ENCODE peak calls at places on chromosome 20, in five cellular contexts. C is HCT116, P is K562, D is H1, E is GM12878. A is an unnamed sample.

GRCh38 chr20:10591956-10592521 is 81.8 kb downstream of the JAG1 start:
- DNase-seq in C (no peak), E (no peak), P (no peak), D (no peak), A (no peak)

GRCh38 chr20:48622421-48622820 is 205.4 kb downstream of the PREX1 start:
- DNase-seq in E (no peak), D (no peak), C (no peak), P (no peak), A (no peak)

GRCh38 chr20:33111306-33111705 is 31.9 kb downstream of the BPIFB4 start:
- DNase-seq in C (no peak), E (no peak), P (no peak), D (no peak), A (no peak)

GRCh38 chr20:17495826-17496225 is 35.4 kb downstream of the BFSP1 start:
- DNase-seq in E (no peak), P (no peak), D (no peak), C (no peak), A (no peak)

GRCh38 chr20:32718749-32719348 is 24.4 kb downstream of the COMMD7 start:
- DNase-seq in C (no peak), P (no peak), D (no peak), E (no peak), A (no peak)

GRCh38 chr20:8039048-8039447 is 19.5 kb upstream of the TMX4 start:
- DNase-seq in C (no peak), D (no peak), E (no peak), P (no peak), A (peak; percentile 48)

GRCh38 chr20:3378138-3378537 is 29.3 kb downstream of the DNAAF9 start:
- DNase-seq in D (no peak), P (no peak), C (no peak), E (no peak), A (no peak)

GRCh38 chr20:47701612-47702011 is 83.7 kb downstream of the SULF2 start:
- DNase-seq in P (no peak), D (no peak), C (no peak), E (no peak), A (no peak)

GRCh38 chr20:35326021-35326731 is 34.0 kb upstream of the FAM83C start:
- DNase-seq in P (no peak), E (no peak), C (no peak), D (no peak), A (no peak)

GRCh38 chr20:64149141-64149540 is 15.1 kb upstream of the MYT1 start:
- DNase-seq in E (no peak), P (no peak), C (no peak), D (no peak), A (no peak)

GRCh38 chr20:56422131-56422823 is 10.2 kb downstream of the CASS4 start:
- DNase-seq in E (no peak), C (peak; percentile 38), D (no peak), P (no peak), A (peak; percentile 81)
- TF ChIP-seq MAX in E (no peak), C (no peak), D (no peak), P (no peak), A (no peak)

GRCh38 chr20:50089140-50089786 is 23.7 kb downstream of the UBE2V1 start:
- DNase-seq in P (no peak), C (no peak), E (no peak), D (no peak), A (no peak)

GRCh38 chr20:50083034-50083433 is 29.9 kb downstream of the UBE2V1 start:
- DNase-seq in C (no peak), P (no peak), E (no peak), D (no peak), A (no peak)

GRCh38 chr20:50088022-50088421 is 24.9 kb downstream of the UBE2V1 start:
- DNase-seq in D (no peak), P (no peak), E (no peak), C (no peak), A (no peak)

GRCh38 chr20:50085146-50085480 is 27.8 kb downstream of the UBE2V1 start:
- DNase-seq in E (no peak), D (no peak), P (no peak), C (no peak), A (no peak)

GRCh38 chr20:50085481-50086365 is 27.2 kb downstream of the UBE2V1 start:
- DNase-seq in E (no peak), C (peak; percentile 22), D (no peak), P (peak; percentile 60), A (peak; percentile 82)
- TF ChIP-seq SRF in E (no peak), C (no peak), D (no peak), P (no peak), A (no peak)

GRCh38 chr20:58567437-58567836 is 52.2 kb upstream of the APCDD1L start:
- DNase-seq in E (no peak), D (no peak), C (no peak), P (no peak), A (no peak)
- TF ChIP-seq MAX in E (no peak), D (no peak), C (no peak), P (no peak), A (no peak)

GRCh38 chr20:24462461-24463010 is 6.9 kb upstream of the SYNDIG1 start:
- DNase-seq in C (no peak), P (no peak), D (no peak), E (no peak), A (no peak)

GRCh38 chr20:24468401-24469115 is 871 bp upstream of the SYNDIG1 start:
- DNase-seq in D (no peak), E (no peak), P (no peak), C (no peak), A (no peak)

GRCh38 chr20:24465168-24465567 is 4.3 kb upstream of the SYNDIG1 start:
- DNase-seq in E (no peak), C (no peak), P (no peak), D (no peak), A (no peak)

GRCh38 chr20:24469116-24470030 is at the start of gene SYNDIG1:
- DNase-seq in C (no peak), P (no peak), D (no peak), E (no peak), A (no peak)

GRCh38 chr20:24465730-24466129 is 3.7 kb upstream of the SYNDIG1 start:
- DNase-seq in P (no peak), D (no peak), C (no peak), E (no peak), A (no peak)
- TF ChIP-seq SRF in P (no peak), D (no peak), C (no peak), E (no peak), A (no peak)

DNA sequence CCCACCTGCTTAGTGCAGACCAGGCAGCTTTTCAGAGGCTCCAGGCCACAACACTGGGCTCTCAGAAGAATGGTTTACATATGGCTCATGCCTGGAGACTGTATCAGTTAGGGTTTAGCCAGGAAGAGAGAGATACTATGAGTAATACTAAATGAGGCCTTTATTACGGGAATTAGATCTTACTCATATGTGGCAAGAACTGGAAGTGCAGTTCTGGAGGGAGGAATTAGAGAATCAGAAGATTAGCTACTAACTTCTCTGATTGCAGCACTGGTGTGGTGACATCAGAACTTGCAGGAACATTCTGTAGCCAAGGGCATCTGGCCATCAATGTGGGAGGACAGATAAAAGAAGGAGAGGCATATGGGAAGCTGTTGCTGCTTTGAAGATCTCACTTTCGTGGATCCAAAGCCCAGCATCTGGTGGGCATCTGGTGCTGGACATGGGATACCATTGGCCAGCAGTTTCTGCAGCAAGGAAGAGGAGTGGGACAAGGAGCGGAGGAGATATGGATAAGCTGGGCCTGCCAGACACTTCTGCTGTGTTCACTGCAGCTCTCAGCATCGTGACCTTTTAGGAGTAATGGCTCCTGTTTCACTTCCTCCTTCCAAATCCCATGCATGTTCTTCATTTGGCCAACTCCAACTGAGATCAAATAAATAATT is 248.5 kb downstream of the BTBD3 start:
- DNase-seq in E (no peak), C (no peak), D (no peak), P (no peak), A (no peak)
- TF ChIP-seq MAX in E (no peak), C (no peak), D (no peak), P (no peak), A (no peak)

GRCh38 chr20:38321959-38322598 is 18.1 kb downstream of the BPI start:
- DNase-seq in C (peak; percentile 26), P (peak; percentile 62), D (no peak), E (no peak), A (peak; percentile 57)
- TF ChIP-seq SRF in C (no peak), P (no peak), D (no peak), E (no peak), A (no peak)

GRCh38 chr20:16280219-16280618 is 293.0 kb downstream of the KIF16B start:
- DNase-seq in E (no peak), P (no peak), C (no peak), D (no peak), A (no peak)

GRCh38 chr20:16284385-16285100 is 288.7 kb downstream of the KIF16B start:
- DNase-seq in C (no peak), P (no peak), D (no peak), E (no peak), A (no peak)

GRCh38 chr20:16283307-16283706 is 289.9 kb downstream of the KIF16B start:
- DNase-seq in C (no peak), P (no peak), D (no peak), E (no peak), A (no peak)

GRCh38 chr20:16283978-16284377 is 289.3 kb downstream of the KIF16B start:
- DNase-seq in C (no peak), P (no peak), D (no peak), E (no peak), A (no peak)

GRCh38 chr20:16279320-16279719 is 293.9 kb downstream of the KIF16B start:
- DNase-seq in P (no peak), C (no peak), E (no peak), D (peak; percentile 2), A (peak; percentile 43)
- TF ChIP-seq MAX in P (no peak), C (no peak), E (no peak), D (no peak), A (no peak)

DNA sequence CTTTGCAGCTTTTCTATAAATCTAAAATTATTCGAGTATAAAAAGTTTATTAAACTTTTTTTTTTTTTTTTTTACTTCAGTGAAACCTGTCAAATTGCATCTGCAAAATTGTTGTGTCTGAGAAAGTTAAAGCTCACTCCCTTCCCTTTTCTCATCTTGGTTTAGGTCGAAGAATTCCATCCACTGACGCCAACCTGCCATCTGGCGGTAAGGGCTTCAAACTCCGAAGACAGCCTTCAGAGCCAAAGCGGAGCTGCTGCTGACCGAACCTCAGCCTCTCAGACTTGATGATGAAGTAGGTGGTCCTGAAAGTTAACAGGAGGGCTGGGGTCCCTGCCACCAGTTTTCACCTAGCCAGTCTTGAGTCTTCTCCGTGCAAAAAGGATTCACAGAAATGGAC is 29.6 kb upstream of the VAPB start:
- DNase-seq in E (no peak), C (no peak), D (no peak), P (no peak), A (no peak)
- TF ChIP-seq SRF in E (no peak), C (no peak), D (no peak), P (no peak), A (no peak)

DNA sequence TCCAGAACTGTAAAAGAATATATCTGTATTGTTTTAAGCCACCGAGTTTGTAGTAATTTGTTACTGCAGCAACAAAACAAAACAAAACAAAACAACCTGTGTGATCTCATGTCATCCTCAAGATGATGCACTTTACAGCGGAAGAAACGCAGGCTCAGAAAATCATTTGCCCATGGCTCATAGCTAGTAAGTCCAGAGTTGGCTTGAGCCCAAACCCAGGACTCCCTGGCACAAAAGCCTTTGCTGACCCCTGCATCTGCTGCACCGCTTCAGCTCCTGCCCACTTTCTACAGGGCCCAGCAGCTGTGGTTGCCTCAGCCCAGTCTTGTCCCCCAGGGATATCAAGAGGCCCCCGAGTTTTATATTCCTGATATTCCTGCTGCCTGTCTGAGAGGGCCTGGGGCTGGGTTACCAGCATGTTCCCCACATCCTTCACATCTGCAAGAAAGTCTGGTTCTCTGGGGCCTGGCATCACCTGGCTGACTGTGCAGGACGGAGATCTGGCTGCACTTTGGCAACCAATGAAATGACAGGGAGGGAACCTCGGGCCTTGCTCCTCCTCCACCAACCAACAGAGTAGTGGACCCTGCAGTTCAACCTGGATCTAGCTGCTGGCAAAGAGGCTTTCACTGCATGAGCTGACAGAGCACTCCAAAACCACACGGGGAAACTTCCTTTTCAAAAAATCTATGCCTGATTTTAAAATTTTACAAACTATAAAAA is 56.8 kb downstream of the JPH2 start:
- DNase-seq in D (no peak), E (no peak), C (no peak), P (no peak), A (no peak)
- TF ChIP-seq MAX in D (no peak), E (no peak), C (no peak), P (no peak), A (no peak)

A was measured in HepG2.